ENCODE peak calls at places on chromosomes 5 and 9, in six cellular contexts. H is stimulated activated CD8-positive, alpha-beta memory T cell treated with anti-CD3 and anti-CD28 coated beads, Interleukin-15, amount 100 ng/mL, for 4 hours; Y is lower lobe of right lung; M is osteocyte; S is Calu3; N is fibroblast of lung. G is an unnamed sample.

GRCh38 chr9:70340572-70340971 is 73.9 kb downstream of the KLF9 start:
- DNase-seq in Y (no peak), N (peak), H (no peak), S (no peak), M (no peak), G (no peak)

GRCh38 chr9:112562235-112562958 is 75.8 kb downstream of the KIAA1958 start:
- DNase-seq in M (no peak), S (no peak), Y (no peak), H (no peak), N (no peak), G (no peak)

GRCh38 chr5:80967500-80968181 is 7.5 kb downstream of the RASGRF2 start:
- DNase-seq in S (peak), M (no peak), Y (no peak), H (no peak), N (peak), G (no peak)

GRCh38 chr5:80975065-80975464 is 14.9 kb downstream of the RASGRF2 start:
- DNase-seq in N (peak), H (no peak), S (no peak), Y (no peak), M (no peak), G (no peak)

GRCh38 chr5:54401515-54401914 is 54.0 kb upstream of the HSPB3 start:
- DNase-seq in H (no peak), M (no peak), N (no peak), S (no peak), Y (no peak), G (no peak)

GRCh38 chr5:78540335-78541057 is 108.1 kb downstream of the LHFPL2 start:
- DNase-seq in N (peak), S (no peak), H (no peak), M (no peak), Y (no peak), G (no peak)

GRCh38 chr5:89967806-89968444 is 441.6 kb downstream of the CETN3 start:
- DNase-seq in Y (no peak), H (no peak), M (no peak), S (no peak), N (peak), G (no peak)

GRCh38 chr9:26975728-26976707 is 19.8 kb downstream of the IFT74 start:
- DNase-seq in N (peak), H (no peak), M (no peak), S (peak), Y (no peak), G (no peak)

GRCh38 chr9:34869390-34869789 is 88.7 kb upstream of the PHF24 start:
- DNase-seq in H (no peak), N (peak), S (peak), M (no peak), Y (no peak), G (no peak)

GRCh38 chr5:152264656-152265055 is 140.4 kb downstream of the NMUR2 start:
- DNase-seq in Y (no peak), S (peak), N (no peak), H (no peak), M (no peak), G (no peak)

GRCh38 chr5:92267830-92268229 is 884.7 kb upstream of the ARRDC3 start:
- DNase-seq in Y (no peak), H (no peak), M (no peak), S (no peak), N (no peak), G (no peak)